ENCODE peak calls at places on chromosomes 6 and 20, in five cellular contexts. W is HCT116, S is SK-N-SH, M is HepG2, P is K562. J is an unnamed sample.
A peak's percentile ranks its signal among the peaks of the same experiment; 100 is the strongest.

GRCh38 chr20:25318471-25319240 is 70.8 kb downstream of the PYGB start:
- DNase-seq in M (no peak), W (no peak), P (no peak), S (no peak), J (peak; percentile 88)

GRCh38 chr6:28544211-28544610 is 18.5 kb downstream of the GPX5 start:
- DNase-seq in P (no peak), S (no peak), M (no peak), W (no peak), J (no peak)

GRCh38 chr6:137123078-137123477 is 50.4 kb downstream of the IL22RA2 start:
- DNase-seq in S (no peak), P (no peak), W (no peak), M (no peak), J (no peak)

GRCh38 chr6:33671381-33672072 is 40.0 kb downstream of the UQCC2 start:
- DNase-seq in P (no peak), W (no peak), M (no peak), S (no peak), J (no peak)

GRCh38 chr20:8330785-8331699 is 199.0 kb downstream of the PLCB1 start:
- DNase-seq in P (no peak), S (no peak), M (peak; percentile 94), W (no peak), J (no peak)

GRCh38 chr20:64212750-64213149 is 42.8 kb upstream of the PCMTD2 start:
- DNase-seq in W (no peak), P (no peak), S (no peak), M (no peak), J (no peak)

GRCh38 chr20:32203556-32204484 is 3.7 kb downstream of the PLAGL2 start:
- DNase-seq in W (no peak), P (no peak), M (no peak), S (no peak), J (no peak)

GRCh38 chr6:157644043-157644810 is 178.8 kb upstream of the SNX9 start:
- DNase-seq in P (no peak), M (no peak), W (no peak), S (peak; percentile 75), J (no peak)

GRCh38 chr6:73032586-73032985 is 192.7 kb downstream of the KHDC1L start:
- DNase-seq in M (no peak), W (peak; percentile 12), S (no peak), P (no peak), J (no peak)

GRCh38 chr6:143271024-143271423 is 179.5 kb downstream of the ADAT2 start:
- DNase-seq in S (peak; percentile 67), P (no peak), W (no peak), M (peak; percentile 37), J (no peak)

GRCh38 chr6:102742033-102742432 is 1348.5 kb downstream of the GRIK2 start:
- DNase-seq in S (no peak), P (no peak), M (no peak), W (no peak), J (no peak)

GRCh38 chr20:63536997-63537524 is at the start of gene PTK6:
- DNase-seq in M (no peak), S (no peak), W (no peak), P (peak; percentile 50), J (no peak)

GRCh38 chr6:139518556-139519091 is 144.2 kb upstream of the CITED2 start:
- DNase-seq in W (no peak), P (peak; percentile 86), S (no peak), M (no peak), J (no peak)

GRCh38 chr20:24747015-24747712 is 201.9 kb upstream of the CST7 start:
- DNase-seq in W (no peak), M (no peak), S (no peak), P (no peak), J (no peak)

GRCh38 chr6:161422710-161423109 is 148.8 kb upstream of the AGPAT4 start:
- DNase-seq in P (no peak), M (no peak), S (no peak), W (no peak), J (no peak)

GRCh38 chr6:43405354-43405753 is 22.0 kb upstream of the ABCC10 start:
- DNase-seq in P (no peak), M (no peak), W (no peak), S (no peak), J (no peak)

GRCh38 chr6:131107166-131107565 is 28.1 kb upstream of the AKAP7 start:
- DNase-seq in P (no peak), W (no peak), M (peak; percentile 80), S (no peak), J (no peak)

DNA sequence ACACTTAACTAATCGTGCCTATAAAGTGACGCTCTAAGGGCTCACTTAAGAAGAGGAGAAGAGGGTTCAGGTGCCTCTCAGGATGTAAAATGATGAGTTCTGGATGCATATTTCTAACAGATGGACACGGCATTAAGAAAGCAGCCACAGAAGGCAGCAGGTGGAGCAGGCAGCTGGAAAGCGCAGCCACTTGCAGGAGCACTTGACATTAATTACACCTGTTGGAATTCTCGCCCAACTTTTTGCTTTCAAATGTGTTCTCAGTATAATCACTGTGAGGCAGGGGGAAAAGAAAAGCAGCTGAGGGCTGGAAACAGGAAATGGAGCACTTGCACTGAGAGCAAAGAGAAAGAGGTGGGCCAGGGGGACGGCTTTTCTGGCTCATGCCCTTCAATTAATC is 164.2 kb downstream of the NKAIN2 start:
- DNase-seq in S (no peak), W (no peak), M (no peak), P (no peak), J (no peak)
- TF ChIP-seq ZBTB33 in S (no peak), W (no peak), M (no peak), P (no peak), J (no peak)

GRCh38 chr6:144330017-144330416 is 44.9 kb downstream of the UTRN start:
- DNase-seq in M (no peak), P (no peak), S (no peak), W (no peak), J (no peak)
- TF ChIP-seq ZBTB33 in M (no peak), P (no peak), S (no peak), W (no peak), J (no peak)

DNA sequence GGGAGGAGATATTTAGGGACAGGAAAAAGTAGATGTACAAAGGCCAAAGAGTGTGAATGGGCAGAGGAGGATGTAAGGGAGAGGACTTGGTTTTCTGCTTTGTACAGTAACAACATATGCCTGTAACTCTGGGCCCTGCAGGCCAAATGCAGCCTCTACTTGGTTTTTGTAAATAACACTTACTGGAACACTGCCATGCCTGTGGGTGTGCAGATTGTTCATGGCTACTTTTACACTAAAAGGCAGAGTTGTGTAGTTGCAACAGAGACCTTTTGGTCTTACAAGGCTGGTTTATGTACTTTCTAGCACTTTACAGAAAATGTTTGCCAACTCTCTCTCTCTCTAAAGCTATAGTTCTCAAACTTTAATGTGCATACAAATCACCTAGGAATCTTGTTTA is 157.1 kb downstream of the PHACTR1 start:
- DNase-seq in S (no peak), W (no peak), M (no peak), P (no peak), J (no peak)
- TF ChIP-seq ZBTB33 in S (no peak), W (no peak), M (no peak), P (no peak), J (no peak)

GRCh38 chr6:15623282-15624116 is 39.3 kb downstream of the DTNBP1 start:
- DNase-seq in P (no peak), W (no peak), S (no peak), M (peak; percentile 10), J (no peak)
- TF ChIP-seq ZBTB33 in P (no peak), W (no peak), S (no peak), M (no peak), J (no peak)

GRCh38 chr20:15328084-15328483 is 990.7 kb upstream of the FLRT3 start:
- DNase-seq in M (no peak), S (no peak), P (no peak), W (no peak), J (no peak)
- TF ChIP-seq ZBTB33 in M (no peak), S (no peak), P (no peak), W (no peak), J (no peak)

GRCh38 chr6:163170294-163170883 is 244.1 kb upstream of the QKI start:
- DNase-seq in W (no peak), P (peak; percentile 84), M (no peak), S (peak; percentile 45), J (no peak)

GRCh38 chr6:163173741-163174140 is 240.8 kb upstream of the QKI start:
- DNase-seq in P (no peak), M (no peak), W (no peak), S (no peak), J (no peak)

GRCh38 chr6:163165922-163166321 is 248.6 kb upstream of the QKI start:
- DNase-seq in W (no peak), P (no peak), M (no peak), S (peak; percentile 84), J (no peak)

GRCh38 chr6:163165155-163165910 is 249.2 kb upstream of the QKI start:
- DNase-seq in W (no peak), P (no peak), M (no peak), S (peak; percentile 74), J (no peak)

GRCh38 chr6:163169521-163169920 is 245.0 kb upstream of the QKI start:
- DNase-seq in P (no peak), S (no peak), W (no peak), M (no peak), J (no peak)
- TF ChIP-seq ZBTB33 in P (no peak), S (no peak), W (no peak), M (no peak), J (no peak)

J was measured in GM12878.